ENCODE peak calls at places on chromosomes 16 and 17, in eight cellular contexts. One of them, this sample, is unnamed.

GRCh38 chr17:37827905-37828304 is 83.0 kb upstream of the HNF1B start:
- DNase-seq in thoracic aorta: no peak
- DNase-seq in fibroblast of lung: no peak
- DNase-seq in GM20000: no peak
- DNase-seq in mucosa of descending colon: no peak
- DNase-seq in PC-3: no peak
- DNase-seq in HFFc6: no peak
- DNase-seq in cardiac fibroblast: no peak
- DNase-seq in this sample: no peak

GRCh38 chr16:10992112-10992511 is 47.7 kb downstream of the CLEC16A start:
- DNase-seq in HFFc6: peak; percentile 72
- DNase-seq in PC-3: no peak
- DNase-seq in GM20000: no peak
- DNase-seq in cardiac fibroblast: no peak
- DNase-seq in thoracic aorta: no peak
- DNase-seq in fibroblast of lung: peak; percentile 91
- DNase-seq in mucosa of descending colon: no peak
- DNase-seq in this sample: no peak

GRCh38 chr17:21211825-21212479 is 2.0 kb downstream of the TMEM11 start:
- DNase-seq in fibroblast of lung: no peak
- DNase-seq in cardiac fibroblast: no peak
- DNase-seq in GM20000: no peak
- DNase-seq in mucosa of descending colon: peak; percentile 60
- DNase-seq in HFFc6: no peak
- DNase-seq in thoracic aorta: no peak
- DNase-seq in PC-3: peak; percentile 83
- DNase-seq in this sample: no peak

GRCh38 chr16:83113317-83113716 is 486.5 kb downstream of the CDH13 start:
- DNase-seq in fibroblast of lung: no peak
- DNase-seq in thoracic aorta: no peak
- DNase-seq in cardiac fibroblast: peak; percentile 43
- DNase-seq in GM20000: no peak
- DNase-seq in HFFc6: peak; percentile 18
- DNase-seq in PC-3: no peak
- DNase-seq in mucosa of descending colon: peak; percentile 35
- DNase-seq in this sample: peak; percentile 25

GRCh38 chr17:1744551-1745512 is 2.2 kb downstream of the SERPINF2 start:
- DNase-seq in PC-3: no peak
- DNase-seq in thoracic aorta: no peak
- DNase-seq in GM20000: no peak
- DNase-seq in fibroblast of lung: no peak
- DNase-seq in mucosa of descending colon: no peak
- DNase-seq in cardiac fibroblast: no peak
- DNase-seq in HFFc6: no peak
- DNase-seq in this sample: no peak

GRCh38 chr16:79325211-79325610 is 275.3 kb downstream of the MAF start:
- DNase-seq in fibroblast of lung: no peak
- DNase-seq in thoracic aorta: no peak
- DNase-seq in cardiac fibroblast: no peak
- DNase-seq in GM20000: no peak
- DNase-seq in mucosa of descending colon: no peak
- DNase-seq in PC-3: no peak
- DNase-seq in HFFc6: no peak
- DNase-seq in this sample: no peak

GRCh38 chr17:78933025-78933958 is 8.1 kb upstream of the TIMP2 start:
- DNase-seq in fibroblast of lung: peak; percentile 99
- DNase-seq in thoracic aorta: peak; percentile 44
- DNase-seq in HFFc6: peak; percentile 96
- DNase-seq in PC-3: peak; percentile 98
- DNase-seq in cardiac fibroblast: peak; percentile 96
- DNase-seq in GM20000: peak; percentile 61
- DNase-seq in mucosa of descending colon: no peak
- DNase-seq in this sample: no peak

GRCh38 chr16:82638095-82638798 is 11.5 kb downstream of the CDH13 start:
- DNase-seq in mucosa of descending colon: no peak
- DNase-seq in fibroblast of lung: peak; percentile 89
- DNase-seq in PC-3: peak; percentile 57
- DNase-seq in thoracic aorta: no peak
- DNase-seq in GM20000: no peak
- DNase-seq in HFFc6: peak; percentile 74
- DNase-seq in cardiac fibroblast: peak; percentile 87
- DNase-seq in this sample: no peak

GRCh38 chr16:47162670-47163420 is 19.1 kb upstream of the NETO2 start:
- DNase-seq in cardiac fibroblast: no peak
- DNase-seq in thoracic aorta: no peak
- DNase-seq in HFFc6: no peak
- DNase-seq in mucosa of descending colon: no peak
- DNase-seq in PC-3: no peak
- DNase-seq in fibroblast of lung: peak; percentile 64
- DNase-seq in GM20000: no peak
- DNase-seq in this sample: no peak

GRCh38 chr17:40341808-40342574 is 22.5 kb downstream of the GJD3 start:
- DNase-seq in thoracic aorta: no peak
- DNase-seq in fibroblast of lung: peak; percentile 70
- DNase-seq in HFFc6: peak; percentile 47
- DNase-seq in cardiac fibroblast: peak; percentile 86
- DNase-seq in GM20000: peak; percentile 62
- DNase-seq in mucosa of descending colon: peak; percentile 87
- DNase-seq in PC-3: peak; percentile 41
- DNase-seq in this sample: peak; percentile 74

GRCh38 chr17:77374170-77374936 is 233.6 kb downstream of the SEC14L1 start:
- DNase-seq in cardiac fibroblast: peak; percentile 95
- DNase-seq in mucosa of descending colon: peak; percentile 71
- DNase-seq in GM20000: peak; percentile 90
- DNase-seq in PC-3: no peak
- DNase-seq in fibroblast of lung: peak; percentile 87
- DNase-seq in thoracic aorta: no peak
- DNase-seq in HFFc6: peak; percentile 83
- DNase-seq in this sample: peak; percentile 73
- TF ChIP-seq CTCF in cardiac fibroblast: peak; percentile 25
- TF ChIP-seq CTCF in mucosa of descending colon: no peak
- TF ChIP-seq CTCF in GM20000: peak; percentile 5
- TF ChIP-seq CTCF in PC-3: no peak
- TF ChIP-seq CTCF in fibroblast of lung: peak; percentile 36
- TF ChIP-seq CTCF in thoracic aorta: peak; percentile 20
- TF ChIP-seq CTCF in HFFc6: peak; percentile 64
- TF ChIP-seq CTCF in this sample: peak; percentile 46

GRCh38 chr17:82300707-82301270 is 16.6 kb downstream of the CD7 start:
- DNase-seq in mucosa of descending colon: peak; percentile 80
- DNase-seq in HFFc6: peak; percentile 58
- DNase-seq in PC-3: peak; percentile 29
- DNase-seq in GM20000: peak; percentile 79
- DNase-seq in fibroblast of lung: peak; percentile 30
- DNase-seq in thoracic aorta: no peak
- DNase-seq in cardiac fibroblast: peak; percentile 77
- DNase-seq in this sample: peak; percentile 45
- TF ChIP-seq CTCF in mucosa of descending colon: peak; percentile 87
- TF ChIP-seq CTCF in HFFc6: peak; percentile 91
- TF ChIP-seq CTCF in PC-3: peak; percentile 77
- TF ChIP-seq CTCF in GM20000: peak; percentile 84
- TF ChIP-seq CTCF in fibroblast of lung: peak; percentile 54
- TF ChIP-seq CTCF in thoracic aorta: peak; percentile 66
- TF ChIP-seq CTCF in cardiac fibroblast: peak; percentile 78
- TF ChIP-seq CTCF in this sample: peak; percentile 64

DNA sequence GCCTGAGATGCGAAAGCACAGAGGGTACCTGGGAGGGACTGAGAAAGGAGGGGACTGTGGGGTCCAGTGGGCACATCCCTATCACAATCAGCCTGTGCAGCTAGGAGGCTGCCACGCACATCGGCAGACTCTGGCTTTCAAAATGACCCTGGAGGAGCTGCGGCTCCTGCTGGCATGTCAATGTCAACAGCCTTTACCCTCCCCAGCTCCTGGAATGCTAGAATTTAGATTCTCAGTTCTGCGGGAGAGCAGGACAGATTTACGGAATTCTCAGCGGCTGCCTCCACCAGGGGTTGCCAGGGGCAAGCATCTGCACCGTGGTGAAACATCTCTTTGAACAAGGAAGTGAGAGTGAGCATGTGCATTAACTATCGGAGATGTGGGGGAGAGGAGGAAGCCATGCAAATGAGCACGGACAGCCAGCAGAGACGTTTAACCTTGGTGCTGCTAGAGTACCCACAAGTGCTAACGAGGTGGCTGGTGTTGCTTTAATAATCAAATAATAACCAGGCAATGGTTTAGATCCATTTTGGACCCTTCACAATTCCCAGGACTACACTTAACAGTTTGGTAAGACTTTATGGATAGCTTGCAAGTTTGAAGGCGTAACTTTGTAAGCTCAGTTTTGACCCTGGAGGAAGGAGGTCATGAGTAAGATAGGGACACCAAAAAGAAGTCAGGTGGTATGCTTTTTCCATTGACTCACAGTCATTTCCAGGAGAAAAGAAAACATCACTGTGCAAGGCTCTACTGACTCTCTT is 54.1 kb downstream of the XYLT1 start:
- DNase-seq in PC-3: no peak
- DNase-seq in fibroblast of lung: peak; percentile 51
- DNase-seq in mucosa of descending colon: peak; percentile 45
- DNase-seq in GM20000: peak; percentile 85
- DNase-seq in HFFc6: no peak
- DNase-seq in thoracic aorta: no peak
- DNase-seq in cardiac fibroblast: peak; percentile 19
- DNase-seq in this sample: no peak
- TF ChIP-seq CTCF in PC-3: no peak
- TF ChIP-seq CTCF in fibroblast of lung: no peak
- TF ChIP-seq CTCF in mucosa of descending colon: no peak
- TF ChIP-seq CTCF in GM20000: peak; percentile 17
- TF ChIP-seq CTCF in HFFc6: no peak
- TF ChIP-seq CTCF in thoracic aorta: no peak
- TF ChIP-seq CTCF in cardiac fibroblast: no peak
- TF ChIP-seq CTCF in this sample: peak; percentile 10

DNA sequence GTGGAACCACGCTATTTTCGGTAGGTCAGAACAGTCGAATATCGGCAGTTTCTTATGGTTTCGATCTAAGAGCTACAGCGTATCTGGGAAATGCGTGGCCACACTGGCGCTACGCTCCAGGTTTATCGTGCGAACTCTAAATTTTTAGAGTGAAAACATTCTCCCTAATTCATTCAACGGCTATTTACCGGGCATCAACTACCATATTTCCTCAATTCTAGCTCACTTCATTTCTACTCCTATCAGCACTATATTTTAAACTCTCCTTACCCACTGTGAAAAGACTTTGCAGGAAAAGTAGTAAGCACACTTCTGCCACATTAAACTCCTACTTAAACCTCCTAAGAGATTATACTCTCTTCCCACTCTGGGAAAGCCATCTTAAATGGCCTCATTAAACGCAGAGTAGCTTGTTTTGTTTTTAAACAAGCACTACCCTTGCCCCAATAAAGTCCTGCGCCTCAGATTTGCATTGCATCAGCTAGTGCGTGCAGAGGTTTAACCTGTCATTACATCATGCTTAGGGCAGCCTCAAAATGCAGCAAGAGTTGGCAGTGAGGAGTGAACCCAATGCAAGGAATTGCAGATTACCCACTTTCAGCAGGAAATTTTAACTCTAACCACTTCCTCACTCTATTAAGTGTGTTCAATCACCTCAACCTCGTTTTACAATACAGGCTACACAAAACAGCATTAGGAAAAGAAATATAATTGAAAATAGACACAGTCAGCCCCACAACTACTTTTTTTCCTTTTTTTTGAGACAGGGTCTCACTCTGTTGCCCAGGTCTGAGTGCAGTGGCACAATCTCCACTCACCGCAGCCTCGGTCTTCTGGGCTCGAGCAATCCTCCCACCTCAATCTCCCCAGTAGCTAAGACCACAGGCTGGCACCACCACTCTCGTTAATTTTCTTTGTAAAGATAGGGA is 18.8 kb downstream of the SIAH1 start:
- DNase-seq in PC-3: peak; percentile 60
- DNase-seq in fibroblast of lung: peak; percentile 94
- DNase-seq in thoracic aorta: no peak
- DNase-seq in cardiac fibroblast: peak; percentile 95
- DNase-seq in HFFc6: peak; percentile 74
- DNase-seq in mucosa of descending colon: peak; percentile 50
- DNase-seq in GM20000: peak; percentile 67
- DNase-seq in this sample: no peak
- TF ChIP-seq CTCF in PC-3: no peak
- TF ChIP-seq CTCF in fibroblast of lung: no peak
- TF ChIP-seq CTCF in thoracic aorta: no peak
- TF ChIP-seq CTCF in cardiac fibroblast: no peak
- TF ChIP-seq CTCF in HFFc6: no peak
- TF ChIP-seq CTCF in mucosa of descending colon: no peak
- TF ChIP-seq CTCF in GM20000: no peak
- TF ChIP-seq CTCF in this sample: no peak

DNA sequence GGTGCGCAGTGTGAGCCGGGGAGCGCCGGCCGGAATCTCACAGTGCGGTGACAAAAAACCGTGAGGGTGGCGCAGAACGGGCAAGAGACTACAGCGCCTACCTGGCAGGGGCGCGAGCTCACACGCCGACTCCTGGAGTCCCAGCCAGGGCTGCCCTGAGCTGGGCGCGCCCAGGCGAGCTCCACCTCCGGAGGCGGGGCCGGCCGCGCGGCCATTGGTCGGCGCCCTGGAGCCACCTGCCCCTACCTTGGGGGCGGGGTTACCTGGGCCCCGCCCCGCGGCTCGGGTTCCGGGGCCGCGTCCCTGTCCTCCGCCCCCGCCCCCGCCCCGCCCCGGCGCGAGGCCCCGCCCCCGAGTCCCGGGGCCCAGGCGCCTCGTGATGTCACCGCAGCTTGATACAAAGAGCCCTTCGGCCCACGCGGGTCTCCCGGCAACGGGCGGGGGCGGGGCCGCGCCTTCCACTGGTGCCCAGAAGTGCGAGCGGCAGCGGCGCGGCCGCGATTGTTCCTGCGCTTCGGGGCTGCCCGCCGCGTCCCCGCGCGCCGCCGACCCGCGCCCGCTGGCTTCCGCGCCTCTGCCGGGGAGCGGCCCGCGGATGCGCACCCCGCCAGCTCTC is 96.3 kb downstream of the RAB11FIP4 start:
- DNase-seq in GM20000: peak; percentile 100
- DNase-seq in fibroblast of lung: peak; percentile 42
- DNase-seq in HFFc6: no peak
- DNase-seq in cardiac fibroblast: peak; percentile 29
- DNase-seq in thoracic aorta: peak; percentile 58
- DNase-seq in PC-3: peak; percentile 90
- DNase-seq in mucosa of descending colon: peak; percentile 96
- DNase-seq in this sample: peak; percentile 95
- TF ChIP-seq CTCF in GM20000: no peak
- TF ChIP-seq CTCF in fibroblast of lung: no peak
- TF ChIP-seq CTCF in HFFc6: no peak
- TF ChIP-seq CTCF in cardiac fibroblast: no peak
- TF ChIP-seq CTCF in thoracic aorta: no peak
- TF ChIP-seq CTCF in PC-3: no peak
- TF ChIP-seq CTCF in mucosa of descending colon: no peak
- TF ChIP-seq CTCF in this sample: no peak

DNA sequence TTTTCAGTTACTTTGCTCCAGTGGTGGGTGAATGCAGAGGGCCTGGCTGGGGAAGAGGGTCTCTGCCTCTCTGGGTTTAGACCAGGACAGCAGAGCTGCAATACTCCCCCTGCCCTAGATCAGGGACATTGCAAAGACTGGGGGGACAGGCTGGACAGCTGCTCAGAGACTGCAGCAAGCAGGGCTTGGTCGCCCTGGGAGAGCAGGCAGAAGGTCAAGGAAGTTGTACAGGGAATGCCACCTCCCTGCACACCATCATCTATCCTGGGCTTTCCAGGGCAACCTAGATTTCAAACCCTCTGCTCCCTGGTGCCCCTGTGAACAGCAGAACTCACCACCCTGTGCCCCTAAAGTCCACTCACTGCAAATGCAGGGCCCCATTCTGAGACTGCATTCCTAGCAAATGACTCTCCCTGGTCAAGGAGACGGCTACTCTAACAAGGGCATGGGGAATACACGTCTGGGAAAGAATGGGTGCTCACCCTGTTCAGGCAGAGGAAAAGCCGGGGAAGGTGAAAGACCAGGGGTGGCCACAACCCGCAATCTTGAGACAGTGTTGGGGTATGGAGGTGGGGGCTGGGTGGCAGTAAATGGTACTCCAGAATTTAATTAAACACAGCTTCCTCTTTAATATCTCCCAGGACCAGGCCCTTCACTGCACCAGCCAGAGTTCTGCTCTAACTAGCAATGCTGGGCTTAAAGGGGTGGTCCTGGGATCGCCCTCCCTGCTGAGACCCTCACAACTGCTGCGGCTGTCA is 1.0 kb downstream of the KIFC3 start:
- DNase-seq in GM20000: no peak
- DNase-seq in mucosa of descending colon: no peak
- DNase-seq in thoracic aorta: no peak
- DNase-seq in fibroblast of lung: peak; percentile 83
- DNase-seq in HFFc6: peak; percentile 77
- DNase-seq in PC-3: peak; percentile 62
- DNase-seq in cardiac fibroblast: peak; percentile 70
- DNase-seq in this sample: no peak
- TF ChIP-seq CTCF in GM20000: no peak
- TF ChIP-seq CTCF in mucosa of descending colon: no peak
- TF ChIP-seq CTCF in thoracic aorta: peak; percentile 38
- TF ChIP-seq CTCF in fibroblast of lung: no peak
- TF ChIP-seq CTCF in HFFc6: peak; percentile 54
- TF ChIP-seq CTCF in PC-3: no peak
- TF ChIP-seq CTCF in cardiac fibroblast: no peak
- TF ChIP-seq CTCF in this sample: peak; percentile 26